ENCODE peak calls at places on chromosomes 13 and 19, in nine cellular contexts. One of them, this sample, is unnamed.

GRCh38 chr13:52738719-52739467 is 727 bp downstream of the CNMD start:
- DNase-seq in stimulated activated CD4-positive, alpha-beta T cell treated with anti-CD3 and anti-CD28 coated beads, Interleukin-1b, Interleukin-23, amount 100 ng/mL, for 48 hours: peak; percentile 5
- DNase-seq in LoVo: no peak
- DNase-seq in NCI-H1105 treated with DMSO at 0.1 percent for 48 hours: no peak
- DNase-seq in amniotic stem cell: no peak
- DNase-seq in upper lobe of left lung: no peak
- DNase-seq in anterior cingulate cortex: no peak
- DNase-seq in GM12865: peak; percentile 18
- DNase-seq in heart right ventricle: no peak
- DNase-seq in this sample: peak; percentile 8

GRCh38 chr13:24272452-24273161 is 36.8 kb upstream of the C1QTNF9 start:
- DNase-seq in GM12865: peak; percentile 20
- DNase-seq in anterior cingulate cortex: no peak
- DNase-seq in heart right ventricle: peak; percentile 18
- DNase-seq in amniotic stem cell: no peak
- DNase-seq in NCI-H1105 treated with DMSO at 0.1 percent for 48 hours: no peak
- DNase-seq in stimulated activated CD4-positive, alpha-beta T cell treated with anti-CD3 and anti-CD28 coated beads, Interleukin-1b, Interleukin-23, amount 100 ng/mL, for 48 hours: no peak
- DNase-seq in upper lobe of left lung: peak; percentile 67
- DNase-seq in LoVo: no peak
- DNase-seq in this sample: no peak

GRCh38 chr13:71879129-71879535 is 12.1 kb upstream of the DACH1 start:
- DNase-seq in anterior cingulate cortex: no peak
- DNase-seq in GM12865: peak; percentile 68
- DNase-seq in NCI-H1105 treated with DMSO at 0.1 percent for 48 hours: peak; percentile 83
- DNase-seq in amniotic stem cell: peak; percentile 11
- DNase-seq in upper lobe of left lung: no peak
- DNase-seq in LoVo: peak; percentile 32
- DNase-seq in heart right ventricle: no peak
- DNase-seq in stimulated activated CD4-positive, alpha-beta T cell treated with anti-CD3 and anti-CD28 coated beads, Interleukin-1b, Interleukin-23, amount 100 ng/mL, for 48 hours: no peak
- DNase-seq in this sample: peak; percentile 22

GRCh38 chr13:101454767-101455166 is 2.3 kb downstream of the ITGBL1 start:
- DNase-seq in LoVo: no peak
- DNase-seq in NCI-H1105 treated with DMSO at 0.1 percent for 48 hours: no peak
- DNase-seq in anterior cingulate cortex: no peak
- DNase-seq in GM12865: no peak
- DNase-seq in upper lobe of left lung: no peak
- DNase-seq in amniotic stem cell: no peak
- DNase-seq in stimulated activated CD4-positive, alpha-beta T cell treated with anti-CD3 and anti-CD28 coated beads, Interleukin-1b, Interleukin-23, amount 100 ng/mL, for 48 hours: no peak
- DNase-seq in heart right ventricle: no peak
- DNase-seq in this sample: no peak

GRCh38 chr19:898663-899062 is 5.4 kb downstream of the RNU6-9 start:
- DNase-seq in amniotic stem cell: no peak
- DNase-seq in stimulated activated CD4-positive, alpha-beta T cell treated with anti-CD3 and anti-CD28 coated beads, Interleukin-1b, Interleukin-23, amount 100 ng/mL, for 48 hours: no peak
- DNase-seq in anterior cingulate cortex: peak; percentile 80
- DNase-seq in LoVo: no peak
- DNase-seq in NCI-H1105 treated with DMSO at 0.1 percent for 48 hours: peak; percentile 72
- DNase-seq in GM12865: peak; percentile 80
- DNase-seq in heart right ventricle: no peak
- DNase-seq in upper lobe of left lung: no peak
- DNase-seq in this sample: no peak

GRCh38 chr19:29492761-29493160 is 33.0 kb upstream of the VSTM2B start:
- DNase-seq in GM12865: no peak
- DNase-seq in LoVo: no peak
- DNase-seq in NCI-H1105 treated with DMSO at 0.1 percent for 48 hours: no peak
- DNase-seq in heart right ventricle: no peak
- DNase-seq in amniotic stem cell: no peak
- DNase-seq in upper lobe of left lung: no peak
- DNase-seq in anterior cingulate cortex: no peak
- DNase-seq in stimulated activated CD4-positive, alpha-beta T cell treated with anti-CD3 and anti-CD28 coated beads, Interleukin-1b, Interleukin-23, amount 100 ng/mL, for 48 hours: no peak
- DNase-seq in this sample: peak; percentile 24

GRCh38 chr13:53160211-53160610 is 131.6 kb downstream of the OLFM4 start:
- DNase-seq in stimulated activated CD4-positive, alpha-beta T cell treated with anti-CD3 and anti-CD28 coated beads, Interleukin-1b, Interleukin-23, amount 100 ng/mL, for 48 hours: no peak
- DNase-seq in NCI-H1105 treated with DMSO at 0.1 percent for 48 hours: no peak
- DNase-seq in LoVo: no peak
- DNase-seq in amniotic stem cell: no peak
- DNase-seq in anterior cingulate cortex: no peak
- DNase-seq in upper lobe of left lung: no peak
- DNase-seq in heart right ventricle: no peak
- DNase-seq in GM12865: no peak
- DNase-seq in this sample: no peak

GRCh38 chr13:100484708-100485107 is 103.9 kb downstream of the GGACT start:
- DNase-seq in LoVo: no peak
- DNase-seq in upper lobe of left lung: no peak
- DNase-seq in GM12865: no peak
- DNase-seq in heart right ventricle: no peak
- DNase-seq in amniotic stem cell: no peak
- DNase-seq in anterior cingulate cortex: no peak
- DNase-seq in stimulated activated CD4-positive, alpha-beta T cell treated with anti-CD3 and anti-CD28 coated beads, Interleukin-1b, Interleukin-23, amount 100 ng/mL, for 48 hours: no peak
- DNase-seq in NCI-H1105 treated with DMSO at 0.1 percent for 48 hours: no peak
- DNase-seq in this sample: no peak

GRCh38 chr19:35756373-35757230 is at the start of gene HSPB6:
- DNase-seq in amniotic stem cell: no peak
- DNase-seq in heart right ventricle: peak; percentile 82
- DNase-seq in anterior cingulate cortex: no peak
- DNase-seq in stimulated activated CD4-positive, alpha-beta T cell treated with anti-CD3 and anti-CD28 coated beads, Interleukin-1b, Interleukin-23, amount 100 ng/mL, for 48 hours: no peak
- DNase-seq in NCI-H1105 treated with DMSO at 0.1 percent for 48 hours: no peak
- DNase-seq in GM12865: no peak
- DNase-seq in upper lobe of left lung: no peak
- DNase-seq in LoVo: no peak
- DNase-seq in this sample: no peak

GRCh38 chr13:20173121-20173746 is 12.4 kb upstream of the GJA3 start:
- DNase-seq in LoVo: no peak
- DNase-seq in stimulated activated CD4-positive, alpha-beta T cell treated with anti-CD3 and anti-CD28 coated beads, Interleukin-1b, Interleukin-23, amount 100 ng/mL, for 48 hours: no peak
- DNase-seq in amniotic stem cell: no peak
- DNase-seq in NCI-H1105 treated with DMSO at 0.1 percent for 48 hours: no peak
- DNase-seq in anterior cingulate cortex: no peak
- DNase-seq in GM12865: no peak
- DNase-seq in upper lobe of left lung: no peak
- DNase-seq in heart right ventricle: no peak
- DNase-seq in this sample: no peak